ENCODE peak calls at places on chromosomes 13 and 19, in six cellular contexts. Y is AG09319; Z is CD4-positive, alpha-beta T cell; X is cardiac muscle cell; G is colonic mucosa; Q is fibroblast of the aortic adventitia. F is an unnamed sample.

GRCh38 chr19:27794444-27795042 is 1418.4 kb downstream of the UQCRFS1 start:
- DNase-seq in Z (no peak), G (no peak), X (peak; percentile 65), Q (peak; percentile 46), Y (no peak), F (peak; percentile 22)

GRCh38 chr19:49847731-49848696 is 2.9 kb upstream of the PTOV1 start:
- DNase-seq in Q (peak; percentile 79), Y (no peak), G (no peak), X (no peak), Z (no peak), F (no peak)

GRCh38 chr19:54388001-54388802 is 23.5 kb upstream of the LAIR1 start:
- DNase-seq in Z (no peak), X (no peak), Y (no peak), Q (no peak), G (peak; percentile 22), F (peak; percentile 45)

GRCh38 chr19:15498910-15499309 is 9.4 kb upstream of the CYP4F22 start:
- DNase-seq in Z (no peak), Y (no peak), Q (no peak), X (no peak), G (no peak), F (peak; percentile 5)

GRCh38 chr19:47032171-47032811 is 12.7 kb downstream of the NPAS1 start:
- DNase-seq in X (peak; percentile 63), Y (no peak), G (peak; percentile 57), Q (no peak), Z (peak; percentile 59), F (peak; percentile 86)

GRCh38 chr13:67133476-67133875 is 96.7 kb downstream of the PCDH9 start:
- DNase-seq in Q (peak; percentile 56), G (no peak), X (no peak), Y (no peak), Z (no peak), F (no peak)

GRCh38 chr13:29706923-29707322 is 111.4 kb upstream of the SLC7A1 start:
- DNase-seq in X (no peak), Y (no peak), G (no peak), Z (no peak), Q (no peak), F (no peak)

GRCh38 chr13:100336795-100337516 is 248.1 kb downstream of the PCCA start:
- DNase-seq in Y (no peak), Z (no peak), X (no peak), G (no peak), Q (no peak), F (no peak)

GRCh38 chr13:111521691-111522229 is 201.3 kb downstream of the TEX29 start:
- DNase-seq in Y (no peak), G (no peak), X (no peak), Q (no peak), Z (no peak), F (no peak)

GRCh38 chr19:44653977-44654784 is 10.5 kb downstream of the PVR start:
- DNase-seq in Z (peak; percentile 58), Q (peak; percentile 57), G (peak; percentile 87), X (peak; percentile 53), Y (no peak), F (peak; percentile 88)

GRCh38 chr13:50526771-50527567 is 316.5 kb downstream of the DLEU7 start:
- DNase-seq in Q (no peak), G (no peak), Y (no peak), X (no peak), Z (no peak), F (no peak)

GRCh38 chr19:18832331-18833140 is 777 bp downstream of the UPF1 start:
- DNase-seq in Y (no peak), Z (no peak), X (peak; percentile 45), G (peak; percentile 40), Q (no peak), F (peak; percentile 57)

GRCh38 chr13:101785858-101786257 is 333.4 kb downstream of the ITGBL1 start:
- DNase-seq in Z (no peak), Y (peak; percentile 4), G (no peak), X (peak; percentile 61), Q (no peak), F (no peak)

GRCh38 chr19:1261863-1262686 is 7.1 kb upstream of the CIRBP start:
- DNase-seq in G (peak; percentile 94), Q (peak; percentile 82), Z (no peak), Y (no peak), X (no peak), F (peak; percentile 35)

GRCh38 chr19:35468637-35469036 is 20.6 kb downstream of the FFAR2 start:
- DNase-seq in Y (no peak), G (peak; percentile 45), Z (peak; percentile 54), X (peak; percentile 64), Q (peak; percentile 13), F (peak; percentile 78)

GRCh38 chr19:56348289-56348877 is 33.7 kb upstream of the ZSCAN5A start:
- DNase-seq in G (no peak), X (no peak), Y (no peak), Z (no peak), Q (no peak), F (no peak)

GRCh38 chr19:56351208-56351607 is 36.6 kb upstream of the ZSCAN5A start:
- DNase-seq in Q (no peak), Z (no peak), Y (no peak), G (no peak), X (no peak), F (no peak)

GRCh38 chr19:56350416-56351045 is 35.9 kb upstream of the ZSCAN5A start:
- DNase-seq in Z (peak; percentile 13), Y (no peak), X (peak; percentile 56), Q (peak; percentile 62), G (peak; percentile 49), F (peak; percentile 36)

GRCh38 chr19:56341948-56342347 is 27.3 kb upstream of the ZSCAN5A start:
- DNase-seq in X (no peak), Q (no peak), Z (no peak), G (no peak), Y (no peak), F (no peak)

GRCh38 chr19:56347163-56347778 is 32.6 kb upstream of the ZSCAN5A start:
- DNase-seq in G (no peak), X (no peak), Y (no peak), Q (no peak), Z (no peak), F (no peak)
- TF ChIP-seq CTCF in G (no peak), X (no peak), Y (no peak), Q (no peak), Z (no peak), F (no peak)

GRCh38 chr19:42023943-42024260 is 29.9 kb upstream of the ATP1A3 start:
- DNase-seq in X (no peak), Z (no peak), Y (no peak), Q (no peak), G (no peak), F (no peak)

GRCh38 chr19:42022616-42023015 is 28.6 kb upstream of the ATP1A3 start:
- DNase-seq in X (peak; percentile 39), G (no peak), Z (no peak), Q (no peak), Y (no peak), F (no peak)

GRCh38 chr19:42018503-42019193 is 24.6 kb upstream of the ATP1A3 start:
- DNase-seq in G (no peak), Z (no peak), Y (no peak), Q (no peak), X (no peak), F (no peak)

GRCh38 chr19:42023121-42023942 is 29.3 kb upstream of the ATP1A3 start:
- DNase-seq in X (peak; percentile 29), Q (no peak), G (peak; percentile 23), Z (no peak), Y (no peak), F (peak; percentile 56)

GRCh38 chr19:42021185-42021584 is 27.2 kb upstream of the ATP1A3 start:
- DNase-seq in Z (no peak), Q (no peak), Y (no peak), G (no peak), X (no peak), F (no peak)
- TF ChIP-seq CTCF in Z (no peak), Q (no peak), Y (no peak), G (no peak), X (no peak), F (no peak)

DNA sequence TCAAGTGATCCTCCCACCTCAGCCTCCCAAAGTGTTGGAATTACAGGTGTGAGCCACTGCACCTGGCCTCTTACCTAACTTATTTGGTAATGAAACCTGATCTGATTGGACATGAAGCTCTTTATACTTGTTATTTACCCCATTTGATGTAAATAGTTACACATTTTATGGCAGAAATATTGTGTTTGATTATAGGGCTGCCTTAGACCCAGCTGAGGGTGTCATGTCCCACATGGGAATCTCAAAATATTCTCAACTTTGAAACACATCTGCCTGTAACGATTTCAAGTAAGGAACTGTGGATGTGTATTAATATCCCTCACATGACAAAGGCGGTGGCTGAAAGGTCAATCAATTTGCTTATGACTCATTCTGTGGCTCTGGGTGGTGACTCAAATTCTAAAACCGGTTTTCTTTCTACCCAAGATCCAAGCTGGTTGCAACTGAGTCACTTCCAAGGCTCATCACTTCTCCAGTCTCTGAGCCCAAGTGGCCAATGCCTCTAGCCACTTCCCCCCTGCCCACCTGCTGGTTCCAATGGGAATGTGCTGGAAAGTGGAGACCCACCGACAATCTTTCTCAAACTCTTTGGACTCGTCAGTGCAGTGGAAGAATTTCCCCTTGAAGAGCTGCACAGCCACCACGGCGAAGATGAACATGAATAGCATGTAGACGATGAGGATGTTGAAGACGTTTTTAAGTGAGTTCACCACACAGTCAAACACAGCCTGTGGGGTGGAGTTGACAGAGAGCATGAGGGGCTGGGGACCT is 110.9 kb downstream of the IER2 start:
- DNase-seq in Y (peak; percentile 44), Q (peak; percentile 87), G (no peak), Z (no peak), X (no peak), F (peak; percentile 87)
- TF ChIP-seq CTCF in Y (no peak), Q (peak; percentile 19), G (no peak), Z (no peak), X (no peak), F (no peak)

GRCh38 chr13:24541127-24541475 is 28.5 kb upstream of the PARP4 start:
- DNase-seq in X (no peak), Y (no peak), Z (no peak), Q (no peak), G (no peak), F (peak; percentile 19)
- TF ChIP-seq CTCF in X (no peak), Y (no peak), Z (no peak), Q (no peak), G (no peak), F (no peak)